ENCODE peak calls at places on chromosomes 5 and 9, in ten cellular contexts. U, H, L, Y, I, A, E, F, G and K are unnamed samples.

GRCh38 chr9:13082796-13083195 is 196.7 kb downstream of the MPDZ start:
- DNase-seq in F (no peak), G (no peak), H (no peak), A (no peak), L (no peak), E (no peak), Y (no peak), U (no peak), I (no peak), K (no peak)

GRCh38 chr5:97601651-97602050 is 418.6 kb upstream of the RIOK2 start:
- DNase-seq in I (no peak), U (no peak), H (peak), F (no peak), Y (no peak), A (no peak), E (no peak), G (no peak), L (no peak), K (no peak)

GRCh38 chr9:38713426-38713825 is 6.5 kb downstream of the FAM240B start:
- DNase-seq in A (no peak), E (peak), U (peak), G (no peak), I (no peak), Y (no peak), L (no peak), F (no peak), H (peak), K (peak)

GRCh38 chr5:140402258-140403074 is 833 bp downstream of the ANKHD1 start:
- DNase-seq in F (peak), U (peak), A (peak), G (peak), I (peak), H (peak), Y (peak), E (peak), L (no peak), K (peak)

GRCh38 chr5:146071171-146071570 is 34.2 kb downstream of the PLAC8L1 start:
- DNase-seq in F (no peak), Y (no peak), G (no peak), A (no peak), L (no peak), E (no peak), H (no peak), I (no peak), U (no peak), K (no peak)

GRCh38 chr9:131769361-131769760 is 29.5 kb upstream of the RAPGEF1 start:
- DNase-seq in Y (no peak), G (no peak), I (no peak), U (no peak), L (no peak), E (no peak), H (no peak), A (no peak), F (no peak), K (peak)

GRCh38 chr9:126109575-126109974 is 217.1 kb upstream of the MVB12B start:
- DNase-seq in I (no peak), Y (peak), U (no peak), A (no peak), E (no peak), G (no peak), L (no peak), H (no peak), F (no peak), K (no peak)

GRCh38 chr9:92206490-92206889 is 87.0 kb downstream of the IARS1 start:
- DNase-seq in H (peak), G (peak), A (no peak), F (no peak), Y (no peak), L (no peak), E (peak), I (no peak), U (peak), K (no peak)

GRCh38 chr9:22405869-22406659 is 40.6 kb upstream of the DMRTA1 start:
- DNase-seq in L (no peak), G (no peak), E (no peak), F (no peak), U (no peak), Y (no peak), H (no peak), I (no peak), A (no peak), K (no peak)

GRCh38 chr9:79213417-79214125 is 358.2 kb upstream of the TLE4 start:
- DNase-seq in I (no peak), U (peak), A (no peak), G (no peak), F (no peak), E (no peak), L (no peak), Y (no peak), H (no peak), K (no peak)

GRCh38 chr9:72871685-72872084 is 81.2 kb downstream of the ALDH1A1 start:
- DNase-seq in U (peak), G (no peak), Y (no peak), F (no peak), E (peak), A (no peak), L (no peak), H (peak), I (no peak), K (no peak)

GRCh38 chr5:17094830-17095229 is 122.6 kb upstream of the BASP1 start:
- DNase-seq in L (no peak), I (no peak), F (no peak), H (no peak), A (no peak), E (peak), Y (no peak), U (no peak), G (no peak), K (no peak)